ENCODE peak calls at places on chromosomes 16 and 17, in seven cellular contexts. F, B, R, P, I, J and G are unnamed samples.
A peak's percentile ranks its signal among the peaks of the same experiment; 100 is the strongest.

GRCh38 chr17:731943-732787 is at the start of gene TLCD3A:
- DNase-seq in F (peak; percentile 83), B (no peak), R (peak; percentile 78), P (peak; percentile 83), I (peak; percentile 49), J (peak; percentile 92), G (peak; percentile 76)

GRCh38 chr17:66948061-66948750 is 16.3 kb upstream of the CACNG4 start:
- DNase-seq in F (no peak), B (no peak), R (no peak), P (peak; percentile 34), I (no peak), J (no peak), G (no peak)

GRCh38 chr17:10653987-10654386 is 3.1 kb downstream of the MYH3 start:
- DNase-seq in F (no peak), B (no peak), R (no peak), P (no peak), I (no peak), J (no peak), G (no peak)

GRCh38 chr17:74987909-74988711 is 678 bp downstream of the CDR2L start:
- DNase-seq in F (peak; percentile 75), B (no peak), R (peak; percentile 78), P (peak; percentile 84), I (no peak), J (peak; percentile 74), G (peak; percentile 63)

GRCh38 chr17:1373710-1374237 is 26.2 kb downstream of the YWHAE start:
- DNase-seq in F (no peak), B (no peak), R (no peak), P (no peak), I (no peak), J (peak; percentile 18), G (no peak)

GRCh38 chr17:80892019-80892855 is 99.4 kb upstream of the CHMP6 start:
- DNase-seq in F (peak; percentile 93), B (peak; percentile 73), R (no peak), P (peak; percentile 66), I (peak; percentile 94), J (no peak), G (no peak)

GRCh38 chr16:83943516-83944050 is 9.5 kb upstream of the OSGIN1 start:
- DNase-seq in F (no peak), B (no peak), R (no peak), P (no peak), I (no peak), J (no peak), G (no peak)

GRCh38 chr17:7021993-7022778 is 664 bp upstream of the BCL6B start:
- DNase-seq in F (peak; percentile 57), B (peak; percentile 65), R (peak; percentile 84), P (peak; percentile 85), I (peak; percentile 73), J (peak; percentile 89), G (peak; percentile 83)

GRCh38 chr17:64004903-64005733 is 7.0 kb downstream of the PRR29 start:
- DNase-seq in F (no peak), B (no peak), R (no peak), P (no peak), I (no peak), J (no peak), G (no peak)

GRCh38 chr17:64226132-64226531 is 36.9 kb downstream of the TEX2 start:
- DNase-seq in F (no peak), B (no peak), R (no peak), P (no peak), I (no peak), J (no peak), G (no peak)

GRCh38 chr17:67675481-67675880 is 42.3 kb upstream of the NOL11 start:
- DNase-seq in F (peak; percentile 24), B (no peak), R (no peak), P (no peak), I (no peak), J (no peak), G (no peak)

GRCh38 chr17:59361386-59361785 is 29.9 kb downstream of the YPEL2 start:
- DNase-seq in F (no peak), B (no peak), R (no peak), P (no peak), I (no peak), J (no peak), G (no peak)

GRCh38 chr16:22217890-22218730 is 12.0 kb downstream of the EEF2K start:
- DNase-seq in F (no peak), B (no peak), R (no peak), P (no peak), I (no peak), J (peak; percentile 54), G (peak; percentile 26)

GRCh38 chr16:81633147-81633619 is 145.9 kb upstream of the PLCG2 start:
- DNase-seq in F (peak; percentile 31), B (no peak), R (no peak), P (no peak), I (no peak), J (peak; percentile 60), G (no peak)

GRCh38 chr17:18920911-18921441 is 31.0 kb upstream of the SLC5A10 start:
- DNase-seq in F (no peak), B (no peak), R (no peak), P (no peak), I (no peak), J (no peak), G (no peak)

GRCh38 chr17:79280822-79281572 is 206.4 kb downstream of the ENGASE start:
- DNase-seq in F (no peak), B (no peak), R (no peak), P (no peak), I (no peak), J (no peak), G (no peak)

GRCh38 chr16:49492090-49492801 is 118.6 kb downstream of the C16orf78 start:
- DNase-seq in F (peak; percentile 55), B (no peak), R (peak; percentile 79), P (peak; percentile 56), I (peak; percentile 11), J (peak; percentile 98), G (peak; percentile 62)

GRCh38 chr17:7336240-7337175 is at the start of gene ACAP1:
- DNase-seq in F (no peak), B (peak; percentile 83), R (no peak), P (peak; percentile 71), I (peak; percentile 91), J (peak; percentile 41), G (no peak)

GRCh38 chr16:67546761-67547422 is 15.4 kb upstream of the CTCF start:
- DNase-seq in F (peak; percentile 69), B (peak; percentile 60), R (peak; percentile 89), P (peak; percentile 79), I (peak; percentile 65), J (peak; percentile 93), G (peak; percentile 80)

GRCh38 chr16:15604460-15605390 is 38.2 kb downstream of the MARF1 start:
- DNase-seq in F (no peak), B (no peak), R (no peak), P (no peak), I (no peak), J (no peak), G (no peak)

GRCh38 chr16:21634216-21634615 is 18.2 kb downstream of the IGSF6 start:
- DNase-seq in F (no peak), B (no peak), R (no peak), P (no peak), I (no peak), J (no peak), G (no peak)

GRCh38 chr17:56109811-56110210 is 43.5 kb upstream of the ANKFN1 start:
- DNase-seq in F (no peak), B (no peak), R (no peak), P (no peak), I (no peak), J (no peak), G (peak; percentile 11)

GRCh38 chr16:66478733-66479511 is 51.8 kb downstream of the BEAN1 start:
- DNase-seq in F (peak; percentile 78), B (peak; percentile 69), R (peak; percentile 63), P (peak; percentile 85), I (peak; percentile 81), J (peak; percentile 76), G (peak; percentile 64)

GRCh38 chr16:86387461-86388440 is 122.6 kb upstream of the FOXF1 start:
- DNase-seq in F (no peak), B (no peak), R (no peak), P (no peak), I (no peak), J (no peak), G (no peak)

GRCh38 chr16:22672830-22673210 is 141.1 kb upstream of the HS3ST2 start:
- DNase-seq in F (no peak), B (no peak), R (no peak), P (no peak), I (no peak), J (no peak), G (no peak)

GRCh38 chr16:55539049-55539448 is 27.4 kb upstream of the CAPNS2 start:
- DNase-seq in F (no peak), B (no peak), R (no peak), P (no peak), I (no peak), J (no peak), G (no peak)

GRCh38 chr17:12358477-12358876 is 307.2 kb upstream of the MYOCD start:
- DNase-seq in F (no peak), B (no peak), R (no peak), P (peak; percentile 48), I (no peak), J (no peak), G (no peak)

GRCh38 chr17:63700528-63701441 is 860 bp upstream of the LIMD2 start:
- DNase-seq in F (peak; percentile 87), B (no peak), R (peak; percentile 74), P (peak; percentile 67), I (peak; percentile 26), J (peak; percentile 89), G (peak; percentile 67)

GRCh38 chr16:68367034-68367433 is 56.2 kb downstream of the PRMT7 start:
- DNase-seq in F (peak; percentile 52), B (no peak), R (no peak), P (no peak), I (peak; percentile 33), J (peak; percentile 89), G (peak; percentile 67)